ENCODE peak calls at places on chromosome 10, in four cellular contexts. One of them, this sample, is unnamed.

GRCh38 chr10:128411624-128412023 is 285.4 kb upstream of the MKI67 start:
- DNase-seq in GM12878: no peak
- DNase-seq in H1: no peak
- DNase-seq in K562: no peak
- DNase-seq in this sample: no peak

GRCh38 chr10:3248526-3249255 is 76.1 kb upstream of the PITRM1 start:
- DNase-seq in H1: no peak
- DNase-seq in K562: no peak
- DNase-seq in GM12878: no peak
- DNase-seq in this sample: peak

GRCh38 chr10:130141460-130141859 is 5.3 kb downstream of the GLRX3 start:
- DNase-seq in GM12878: no peak
- DNase-seq in H1: no peak
- DNase-seq in K562: no peak
- DNase-seq in this sample: no peak

GRCh38 chr10:24215193-24215592 is 6.3 kb downstream of the KIAA1217 start:
- DNase-seq in GM12878: no peak
- DNase-seq in K562: no peak
- DNase-seq in H1: no peak
- DNase-seq in this sample: no peak

GRCh38 chr10:47315426-47315825 is 6.8 kb upstream of the GDF2 start:
- DNase-seq in H1: no peak
- DNase-seq in GM12878: no peak
- DNase-seq in K562: no peak
- DNase-seq in this sample: no peak

GRCh38 chr10:52688906-52689305 is 83.7 kb downstream of the MBL2 start:
- DNase-seq in K562: no peak
- DNase-seq in GM12878: no peak
- DNase-seq in H1: no peak
- DNase-seq in this sample: no peak

GRCh38 chr10:86249794-86250193 is 116.8 kb downstream of the GRID1 start:
- DNase-seq in K562: no peak
- DNase-seq in GM12878: no peak
- DNase-seq in H1: no peak
- DNase-seq in this sample: no peak

GRCh38 chr10:110528224-110528997 is 30.7 kb downstream of the DUSP5 start:
- DNase-seq in H1: no peak
- DNase-seq in GM12878: no peak
- DNase-seq in K562: no peak
- DNase-seq in this sample: no peak

GRCh38 chr10:25083546-25084111 is 67.2 kb downstream of the THNSL1 start:
- DNase-seq in H1: no peak
- DNase-seq in K562: no peak
- DNase-seq in GM12878: no peak
- DNase-seq in this sample: no peak

GRCh38 chr10:4813496-4813895 is 12.5 kb upstream of the AKR1E2 start:
- DNase-seq in GM12878: no peak
- DNase-seq in H1: no peak
- DNase-seq in K562: no peak
- DNase-seq in this sample: no peak

GRCh38 chr10:116278832-116279231 is 5.8 kb upstream of the GFRA1 start:
- DNase-seq in GM12878: no peak
- DNase-seq in K562: no peak
- DNase-seq in H1: no peak
- DNase-seq in this sample: no peak

GRCh38 chr10:122558452-122558851 is 2.1 kb upstream of the DMBT1 start:
- DNase-seq in K562: no peak
- DNase-seq in GM12878: no peak
- DNase-seq in H1: no peak
- DNase-seq in this sample: no peak

GRCh38 chr10:43292745-43293676 is 26.1 kb upstream of the RASGEF1A start:
- DNase-seq in GM12878: no peak
- DNase-seq in H1: no peak
- DNase-seq in K562: peak
- DNase-seq in this sample: peak

GRCh38 chr10:114315566-114316420 is 76.7 kb downstream of the VWA2 start:
- DNase-seq in GM12878: no peak
- DNase-seq in K562: no peak
- DNase-seq in H1: no peak
- DNase-seq in this sample: no peak

GRCh38 chr10:11163990-11164805 is 146.5 kb downstream of the CELF2 start:
- DNase-seq in H1: no peak
- DNase-seq in GM12878: no peak
- DNase-seq in K562: no peak
- DNase-seq in this sample: no peak

GRCh38 chr10:93124580-93125318 is 51.1 kb downstream of the CYP26A1 start:
- DNase-seq in GM12878: peak
- DNase-seq in H1: no peak
- DNase-seq in K562: no peak
- DNase-seq in this sample: no peak

GRCh38 chr10:16891375-16892313 is 74.4 kb upstream of the RSU1 start:
- DNase-seq in GM12878: no peak
- DNase-seq in H1: peak
- DNase-seq in K562: peak
- DNase-seq in this sample: peak

GRCh38 chr10:72011976-72012512 is 47.8 kb downstream of the CHST3 start:
- DNase-seq in GM12878: no peak
- DNase-seq in K562: no peak
- DNase-seq in H1: no peak
- DNase-seq in this sample: no peak
- TF ChIP-seq EGR1 in GM12878: no peak
- TF ChIP-seq EGR1 in K562: no peak
- TF ChIP-seq EGR1 in H1: no peak
- TF ChIP-seq EGR1 in this sample: no peak

DNA sequence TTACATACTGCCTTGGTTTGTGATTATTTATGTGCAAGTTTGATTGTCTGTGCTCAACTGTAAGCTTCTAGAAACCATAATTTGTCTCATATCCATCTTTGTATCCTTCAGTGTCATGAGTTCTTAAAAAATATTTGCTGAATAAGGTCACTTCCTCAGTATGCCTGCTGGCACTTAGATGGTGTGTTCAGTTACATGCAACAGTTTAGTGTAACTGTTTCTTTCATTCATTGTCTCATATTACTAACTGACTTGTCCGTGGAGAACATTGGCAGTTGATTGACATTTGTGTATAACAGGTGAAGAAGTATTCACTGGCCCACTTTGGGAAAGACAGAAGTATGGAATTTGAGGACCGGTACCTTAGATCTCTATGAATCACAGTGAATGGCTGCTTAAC is 236.9 kb downstream of the PRKG1 start:
- DNase-seq in K562: no peak
- DNase-seq in H1: no peak
- DNase-seq in GM12878: no peak
- DNase-seq in this sample: no peak
- H3K27ac ChIP-seq in K562: no peak
- H3K27ac ChIP-seq in H1: no peak
- H3K27ac ChIP-seq in GM12878: no peak
- H3K27ac ChIP-seq in this sample: no peak

GRCh38 chr10:6543431-6544005 is 36.6 kb downstream of the PRKCQ start:
- DNase-seq in K562: no peak
- DNase-seq in H1: no peak
- DNase-seq in GM12878: no peak
- DNase-seq in this sample: no peak
- H2AFZ ChIP-seq in K562: no peak
- H2AFZ ChIP-seq in H1: no peak
- H2AFZ ChIP-seq in GM12878: peak
- H2AFZ ChIP-seq in this sample: no peak

GRCh38 chr10:58994226-58995057 is 182.0 kb upstream of the PHYHIPL start:
- DNase-seq in K562: no peak
- DNase-seq in H1: no peak
- DNase-seq in GM12878: no peak
- DNase-seq in this sample: no peak

GRCh38 chr10:58996866-58997265 is 179.6 kb upstream of the PHYHIPL start:
- DNase-seq in K562: no peak
- DNase-seq in GM12878: no peak
- DNase-seq in H1: no peak
- DNase-seq in this sample: no peak

GRCh38 chr10:58993480-58994221 is 182.8 kb upstream of the PHYHIPL start:
- DNase-seq in H1: no peak
- DNase-seq in GM12878: peak
- DNase-seq in K562: no peak
- DNase-seq in this sample: no peak

GRCh38 chr10:58995058-58995596 is 181.3 kb upstream of the PHYHIPL start:
- DNase-seq in K562: no peak
- DNase-seq in H1: no peak
- DNase-seq in GM12878: no peak
- DNase-seq in this sample: no peak

GRCh38 chr10:58996063-58996462 is 180.4 kb upstream of the PHYHIPL start:
- DNase-seq in GM12878: no peak
- DNase-seq in H1: no peak
- DNase-seq in K562: no peak
- DNase-seq in this sample: no peak
- TF ChIP-seq EGR1 in GM12878: no peak
- TF ChIP-seq EGR1 in H1: no peak
- TF ChIP-seq EGR1 in K562: no peak
- TF ChIP-seq EGR1 in this sample: no peak

GRCh38 chr10:97810476-97810875 is 38.7 kb upstream of the SFRP5 start:
- DNase-seq in K562: peak
- DNase-seq in H1: no peak
- DNase-seq in GM12878: no peak
- DNase-seq in this sample: peak
- H3K27ac ChIP-seq in K562: no peak
- H3K27ac ChIP-seq in H1: no peak
- H3K27ac ChIP-seq in GM12878: no peak
- H3K27ac ChIP-seq in this sample: no peak

DNA sequence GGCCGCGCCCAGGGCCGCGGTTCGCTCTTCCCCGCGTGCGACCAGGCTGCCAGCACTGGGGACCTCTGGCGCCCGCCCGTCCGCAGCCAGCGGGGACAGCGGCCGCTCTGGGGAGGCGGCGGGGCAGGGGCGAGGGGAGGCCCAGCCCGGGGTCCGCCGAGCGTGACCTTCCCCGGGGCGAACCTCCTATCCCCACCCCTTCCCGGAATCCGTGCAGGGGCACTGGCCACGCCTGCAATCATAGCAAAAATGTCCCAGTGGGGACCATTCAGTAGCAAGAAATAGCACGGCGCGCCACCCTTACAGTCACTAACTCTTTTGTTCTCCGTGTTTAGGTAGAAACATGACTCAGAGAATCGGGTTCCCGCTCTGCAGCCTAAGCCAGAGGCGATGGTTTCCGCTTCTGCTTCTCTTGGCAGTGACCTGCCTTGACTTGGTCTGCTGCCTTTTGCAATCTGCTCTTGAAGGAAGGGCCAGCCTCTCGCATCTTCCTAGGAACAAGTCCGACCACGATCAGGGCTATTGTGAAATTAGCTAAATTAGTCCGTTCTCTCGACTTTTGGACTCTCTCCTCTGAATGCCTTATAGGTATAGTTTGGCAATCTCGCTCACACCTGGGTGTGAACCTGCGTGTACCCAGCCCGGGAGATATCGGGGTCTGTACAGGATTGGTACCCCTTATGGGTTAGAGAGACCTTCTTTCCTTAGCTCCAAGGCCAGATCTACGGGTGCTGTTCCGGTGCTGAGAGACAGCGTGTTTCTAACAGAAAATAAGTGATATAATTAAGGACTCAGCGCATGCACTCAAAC is 79.4 kb upstream of the ACBD5 start:
- DNase-seq in K562: peak
- DNase-seq in GM12878: no peak
- DNase-seq in H1: no peak
- DNase-seq in this sample: no peak
- H2AFZ ChIP-seq in K562: no peak
- H2AFZ ChIP-seq in GM12878: peak
- H2AFZ ChIP-seq in H1: peak
- H2AFZ ChIP-seq in this sample: no peak

This sample was measured in HCT116.